ENCODE peak calls at places on chromosomes 6 and 20, in five cellular contexts. One of them, this sample, is unnamed.

GRCh38 chr20:25987073-25987927 is 290.6 kb upstream of the ZNF337 start:
- DNase-seq in WTC11: peak
- DNase-seq in H1: no peak
- DNase-seq in GM12878: no peak
- DNase-seq in HepG2: no peak
- DNase-seq in this sample: no peak

GRCh38 chr6:30042914-30043313 is 18.2 kb upstream of the POLR1H start:
- DNase-seq in WTC11: no peak
- DNase-seq in H1: no peak
- DNase-seq in GM12878: no peak
- DNase-seq in HepG2: no peak
- DNase-seq in this sample: no peak

GRCh38 chr6:13908955-13909381 is 15.8 kb upstream of the RNF182 start:
- DNase-seq in WTC11: peak
- DNase-seq in H1: no peak
- DNase-seq in GM12878: peak
- DNase-seq in HepG2: peak
- DNase-seq in this sample: peak

GRCh38 chr6:18551228-18551627 is 164.1 kb downstream of the RNF144B start:
- DNase-seq in WTC11: no peak
- DNase-seq in H1: no peak
- DNase-seq in GM12878: no peak
- DNase-seq in HepG2: no peak
- DNase-seq in this sample: no peak

GRCh38 chr6:155272353-155273222 is 8.8 kb downstream of the CLDN20 start:
- DNase-seq in WTC11: no peak
- DNase-seq in H1: no peak
- DNase-seq in GM12878: no peak
- DNase-seq in HepG2: no peak
- DNase-seq in this sample: no peak

GRCh38 chr6:102944475-102944874 is 1551.0 kb downstream of the GRIK2 start:
- DNase-seq in WTC11: no peak
- DNase-seq in H1: no peak
- DNase-seq in GM12878: no peak
- DNase-seq in HepG2: no peak
- DNase-seq in this sample: no peak

GRCh38 chr6:88538849-88539571 is 372.9 kb upstream of the CNR1 start:
- DNase-seq in WTC11: no peak
- DNase-seq in H1: no peak
- DNase-seq in GM12878: no peak
- DNase-seq in HepG2: no peak
- DNase-seq in this sample: no peak

GRCh38 chr20:32886652-32887051 is 27.9 kb downstream of the EFCAB8 start:
- DNase-seq in WTC11: peak
- DNase-seq in H1: no peak
- DNase-seq in GM12878: no peak
- DNase-seq in HepG2: no peak
- DNase-seq in this sample: no peak

GRCh38 chr6:39702265-39702664 is 22.9 kb downstream of the KIF6 start:
- DNase-seq in WTC11: no peak
- DNase-seq in H1: no peak
- DNase-seq in GM12878: no peak
- DNase-seq in HepG2: no peak
- DNase-seq in this sample: no peak

GRCh38 chr20:53736757-53737403 is 143.2 kb upstream of the ZNF217 start:
- DNase-seq in WTC11: no peak
- DNase-seq in H1: no peak
- DNase-seq in GM12878: peak
- DNase-seq in HepG2: no peak
- DNase-seq in this sample: no peak

GRCh38 chr6:106628658-106629102 is 618 bp downstream of the RTN4IP1 start:
- DNase-seq in WTC11: no peak
- DNase-seq in H1: no peak
- DNase-seq in GM12878: no peak
- DNase-seq in HepG2: peak
- DNase-seq in this sample: no peak

GRCh38 chr20:49612127-49612738 is 44.3 kb upstream of the PTGIS start:
- DNase-seq in WTC11: no peak
- DNase-seq in H1: no peak
- DNase-seq in GM12878: no peak
- DNase-seq in HepG2: peak
- DNase-seq in this sample: no peak

GRCh38 chr6:131821408-131821807 is 13.6 kb downstream of the ENPP1 start:
- DNase-seq in WTC11: no peak
- DNase-seq in H1: no peak
- DNase-seq in GM12878: no peak
- DNase-seq in HepG2: no peak
- DNase-seq in this sample: no peak

GRCh38 chr6:157314705-157315321 is 8.5 kb downstream of the TMEM242 start:
- DNase-seq in WTC11: no peak
- DNase-seq in H1: no peak
- DNase-seq in GM12878: peak
- DNase-seq in HepG2: peak
- DNase-seq in this sample: peak

GRCh38 chr6:6057442-6058053 is 50.8 kb upstream of the NRN1 start:
- DNase-seq in WTC11: no peak
- DNase-seq in H1: no peak
- DNase-seq in GM12878: peak
- DNase-seq in HepG2: peak
- DNase-seq in this sample: peak

DNA sequence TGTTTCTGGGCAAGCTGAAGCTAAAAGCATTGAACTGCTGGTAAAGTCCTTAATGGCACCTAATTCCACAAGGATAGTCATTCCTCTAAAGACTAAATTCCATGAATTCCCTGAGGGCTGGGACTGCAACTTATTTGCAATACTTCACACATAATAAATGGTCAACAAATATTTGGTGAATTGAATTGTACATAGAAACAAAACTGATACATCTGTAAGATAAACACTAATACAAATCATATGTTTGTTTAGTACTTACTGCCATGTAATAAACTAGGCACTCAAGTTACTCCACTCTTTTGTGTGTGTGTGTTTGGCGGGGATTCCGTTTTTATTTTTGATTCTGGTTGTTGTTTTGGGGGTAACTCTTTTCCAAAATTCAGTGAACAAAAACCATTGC is 75.0 kb upstream of the SNRPB2 start:
- DNase-seq in WTC11: no peak
- DNase-seq in H1: no peak
- DNase-seq in GM12878: no peak
- DNase-seq in HepG2: no peak
- DNase-seq in this sample: no peak
- TF ChIP-seq ATF3 in WTC11: no peak
- TF ChIP-seq ATF3 in H1: no peak
- TF ChIP-seq ATF3 in GM12878: no peak
- TF ChIP-seq ATF3 in HepG2: no peak
- TF ChIP-seq ATF3 in this sample: no peak

DNA sequence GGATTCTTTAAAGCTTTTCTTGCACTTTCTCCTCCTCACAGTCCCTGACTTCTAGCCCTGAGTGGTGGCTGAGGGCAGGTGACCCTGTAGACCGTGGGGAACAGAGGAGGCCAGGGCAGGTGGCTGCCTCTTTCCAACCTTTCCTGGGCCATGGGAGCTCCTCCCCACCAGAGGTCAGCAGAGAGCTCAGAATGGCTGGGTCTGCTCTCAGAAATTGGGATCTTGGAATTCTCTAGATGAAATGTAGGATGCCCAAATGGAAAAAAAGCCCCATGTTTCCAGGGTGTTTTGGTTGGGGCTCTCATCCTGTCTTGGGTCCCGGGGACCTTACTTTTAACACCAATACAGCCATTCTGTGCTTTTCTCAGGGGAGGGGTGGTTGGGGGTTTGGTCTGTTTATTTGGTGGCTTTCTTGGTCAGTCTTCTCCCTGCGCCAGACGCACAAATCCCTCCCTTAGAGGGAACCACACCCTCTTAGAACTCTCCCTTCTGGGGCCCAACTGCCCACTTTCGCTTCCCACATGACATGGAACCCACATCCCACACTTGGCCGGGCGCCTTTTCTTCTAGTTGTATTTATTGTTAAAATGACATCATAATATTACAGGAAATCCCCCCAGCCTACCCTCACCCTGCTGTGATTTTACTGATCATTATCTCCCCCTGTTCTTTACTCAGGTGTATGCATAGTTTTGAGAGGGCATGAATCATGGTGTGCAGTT is 17.9 kb downstream of the GNAS start:
- DNase-seq in WTC11: peak
- DNase-seq in H1: peak
- DNase-seq in GM12878: no peak
- DNase-seq in HepG2: peak
- DNase-seq in this sample: no peak
- TF ChIP-seq ATF3 in WTC11: no peak
- TF ChIP-seq ATF3 in H1: no peak
- TF ChIP-seq ATF3 in GM12878: no peak
- TF ChIP-seq ATF3 in HepG2: no peak
- TF ChIP-seq ATF3 in this sample: no peak

DNA sequence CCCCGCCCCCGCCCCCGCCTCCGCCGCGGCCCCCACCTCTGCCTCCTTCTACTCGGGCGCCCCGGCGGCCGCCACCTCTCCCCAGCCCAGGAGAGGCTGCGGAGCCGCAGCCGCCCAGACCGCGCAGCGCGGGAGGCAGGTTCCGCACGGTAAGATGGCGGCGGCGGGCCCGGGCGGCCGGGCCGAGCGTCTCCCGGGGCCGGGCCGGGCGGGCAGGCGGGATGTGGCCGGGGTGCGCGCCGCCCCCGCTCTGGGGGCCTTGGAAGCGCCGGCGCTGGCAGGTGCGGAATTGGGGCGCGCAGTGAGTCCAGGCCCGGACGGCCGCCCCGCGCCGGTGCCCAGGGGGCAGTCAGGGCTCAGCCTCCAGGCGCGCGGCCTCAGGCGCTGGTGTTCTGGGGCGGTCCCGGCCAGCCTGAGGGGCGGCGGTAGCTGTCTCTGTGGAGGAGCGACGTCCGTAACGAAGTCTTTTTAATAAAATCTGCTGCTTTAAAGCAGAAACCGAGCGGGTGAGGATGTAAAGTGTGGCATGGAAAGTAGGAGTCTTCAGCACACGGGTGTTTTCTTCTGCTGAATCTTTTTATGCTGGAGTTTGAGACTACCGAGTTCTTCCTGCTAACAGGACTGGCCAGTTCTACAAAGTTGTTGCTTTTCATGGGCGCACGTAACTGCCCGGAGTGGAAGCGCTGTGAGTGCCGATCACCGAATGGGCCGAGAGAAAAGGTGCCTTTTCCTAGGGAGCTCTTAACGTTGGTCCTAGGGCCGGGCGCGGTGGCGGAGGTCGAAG is at the start of gene GID8:
- DNase-seq in WTC11: peak
- DNase-seq in H1: no peak
- DNase-seq in GM12878: no peak
- DNase-seq in HepG2: peak
- DNase-seq in this sample: no peak
- TF ChIP-seq ATF3 in WTC11: no peak
- TF ChIP-seq ATF3 in H1: no peak
- TF ChIP-seq ATF3 in GM12878: no peak
- TF ChIP-seq ATF3 in HepG2: no peak
- TF ChIP-seq ATF3 in this sample: no peak

GRCh38 chr6:34676140-34676539 is 20.4 kb downstream of the ILRUN start:
- DNase-seq in WTC11: no peak
- DNase-seq in H1: no peak
- DNase-seq in GM12878: no peak
- DNase-seq in HepG2: no peak
- DNase-seq in this sample: no peak
- TF ChIP-seq ATF3 in WTC11: no peak
- TF ChIP-seq ATF3 in H1: no peak
- TF ChIP-seq ATF3 in GM12878: no peak
- TF ChIP-seq ATF3 in HepG2: no peak
- TF ChIP-seq ATF3 in this sample: no peak